ENCODE peak calls at places on chromosomes 7 and 10, in four cellular contexts. G is tibial artery, U is right lobe of liver, B is aorta. Y is an unnamed sample. For H3K27me3, the result is how much of the 10 kb centered on the place peaks cover.

GRCh38 chr7:2478387-2478760 is 2.2 kb upstream of the GRIFIN start:
- DNase-seq in G (peak), U (peak), B (peak), Y (peak)

GRCh38 chr10:131448883-131449282 is 137.4 kb upstream of the TCERG1L start:
- DNase-seq in B (no peak), U (no peak), G (no peak), Y (no peak)

GRCh38 chr10:14004536-14004935 is 326.2 kb downstream of the FRMD4A start:
- DNase-seq in G (no peak), U (no peak), B (no peak), Y (no peak)

GRCh38 chr7:121390109-121390508 is 6.0 kb downstream of the FAM3C start:
- DNase-seq in B (no peak), U (no peak), G (no peak), Y (no peak)

GRCh38 chr10:56298941-56299340 is 62.1 kb downstream of the ZWINT start:
- DNase-seq in B (no peak), G (no peak), U (no peak), Y (no peak)

GRCh38 chr10:110226926-110227641 is 19.7 kb downstream of the MXI1 start:
- DNase-seq in U (peak), G (peak), B (peak), Y (peak)

GRCh38 chr10:14583252-14583651 is 191.4 kb downstream of the FAM107B start:
- DNase-seq in U (no peak), G (no peak), B (no peak), Y (no peak)

GRCh38 chr10:48496105-48496830 is 108.6 kb downstream of the ARHGAP22 start:
- DNase-seq in U (no peak), G (no peak), B (no peak), Y (no peak)

GRCh38 chr10:106560925-106561640 is 603.4 kb downstream of the SORCS1 start:
- DNase-seq in G (no peak), B (no peak), U (no peak), Y (no peak)

GRCh38 chr10:78953124-78954008 is 115.4 kb upstream of the ZMIZ1 start:
- DNase-seq in B (no peak), G (no peak), U (no peak), Y (no peak)

GRCh38 chr7:132430041-132430440 is 146.2 kb downstream of the PLXNA4 start:
- DNase-seq in G (no peak), B (no peak), U (no peak), Y (no peak)

GRCh38 chr10:44393834-44394547 is 9.1 kb upstream of the CXCL12 start:
- DNase-seq in G (no peak), B (no peak), U (no peak), Y (no peak)

GRCh38 chr10:5942001-5942400 is 35.3 kb downstream of the IL15RA start:
- DNase-seq in U (no peak), B (peak), G (no peak), Y (no peak)

GRCh38 chr7:101166909-101167644 is 1.7 kb upstream of the VGF start:
- DNase-seq in G (no peak), B (no peak), U (no peak), Y (no peak)

GRCh38 chr10:50855015-50855414 is 30.4 kb downstream of the A1CF start:
- DNase-seq in U (no peak), G (no peak), B (no peak), Y (no peak)

GRCh38 chr7:157111311-157111710 is 27.4 kb upstream of the UBE3C start:
- DNase-seq in U (peak), B (peak), G (no peak), Y (no peak)

GRCh38 chr10:72461085-72461484 is 106.4 kb upstream of the DNAJB12 start:
- DNase-seq in U (no peak), G (no peak), B (no peak), Y (no peak)

GRCh38 chr7:94127026-94127425 is 122.9 kb upstream of the BET1 start:
- DNase-seq in U (no peak), G (no peak), B (no peak), Y (no peak)

DNA sequence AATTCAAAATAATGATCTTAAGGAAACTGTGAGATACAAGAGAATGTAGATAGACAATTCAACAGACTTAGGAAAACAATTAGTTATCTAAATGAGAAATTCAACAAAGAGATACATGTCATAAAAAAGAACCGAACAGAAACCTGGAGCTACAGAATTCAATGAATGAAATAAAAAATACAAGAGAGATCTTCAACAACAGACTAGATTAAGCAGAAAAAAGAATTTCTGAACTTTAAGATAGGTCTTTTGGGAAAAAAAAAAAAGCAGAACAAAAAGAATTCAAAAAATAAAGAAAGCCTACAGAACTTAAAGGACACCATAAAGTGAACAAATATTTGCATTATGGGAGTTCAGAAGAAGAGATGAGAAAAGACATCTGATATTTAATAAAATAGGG is 129.1 kb upstream of the FOXK1 start:
- DNase-seq in U (no peak), G (no peak), B (no peak), Y (no peak)
- H3K27me3 ChIP-seq in U (under half), G (under half), B (under half), Y (under half)

GRCh38 chr7:140534743-140535142 is 55.4 kb upstream of the MKRN1 start:
- DNase-seq in G (no peak), U (no peak), B (no peak), Y (no peak)
- H3K27ac ChIP-seq in G (no peak), U (no peak), B (no peak), Y (no peak)

GRCh38 chr10:104589431-104589830 is 51.7 kb upstream of the SORCS3 start:
- DNase-seq in U (no peak), B (no peak), G (no peak), Y (no peak)
- H3K27me3 ChIP-seq in U (under half), B (under half), G (under half), Y (under half)

GRCh38 chr7:140479062-140479738 is at the start of gene MKRN1:
- DNase-seq in G (peak), B (peak), U (peak), Y (peak)

GRCh38 chr7:140475747-140476333 is 3.5 kb downstream of the MKRN1 start:
- DNase-seq in B (no peak), G (no peak), U (no peak), Y (no peak)

GRCh38 chr7:140476698-140477261 is 2.5 kb downstream of the MKRN1 start:
- DNase-seq in G (no peak), B (no peak), U (no peak), Y (no peak)

GRCh38 chr7:140478361-140479061 is 794 bp downstream of the MKRN1 start:
- DNase-seq in B (peak), U (peak), G (peak), Y (peak)

DNA sequence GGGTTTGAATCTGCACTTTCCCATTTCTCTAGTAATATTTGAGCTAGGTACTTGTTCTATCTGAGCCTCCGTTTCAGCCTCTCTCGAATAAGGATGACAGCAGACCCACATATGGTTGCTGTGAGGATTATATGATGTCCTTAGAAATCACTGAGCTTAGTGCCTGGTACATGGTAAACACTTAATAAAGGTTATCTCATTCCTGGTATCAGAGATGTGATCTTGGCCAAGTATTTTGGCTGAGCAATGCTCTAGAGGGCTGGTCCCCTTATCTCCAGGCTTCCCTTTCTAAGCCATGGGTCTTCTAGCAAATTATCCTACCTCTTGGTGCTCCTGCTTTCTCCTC is 407 bp upstream of the MKRN1 start:
- DNase-seq in B (no peak), G (no peak), U (no peak), Y (no peak)
- H3K27ac ChIP-seq in B (no peak), G (peak), U (peak), Y (peak)

Y was measured in HL-60.